ENCODE peak calls at places on chromosomes 4 and X, in four cellular contexts. W is GM10248, R is endothelial cell, Q is retinal pigment epithelial cell. H is an unnamed sample.

GRCh38 chr4:124334119-124334518 is 378.4 kb downstream of the ANKRD50 start:
- DNase-seq in Q (peak; percentile 58), W (no peak), R (peak; percentile 44), H (peak; percentile 36)

GRCh38 chr4:188162698-188163097 is 23.5 kb downstream of the TRIML1 start:
- DNase-seq in W (no peak), Q (no peak), R (no peak), H (no peak)

GRCh38 chrX:109382332-109382731 is 99.6 kb downstream of the GUCY2F start:
- DNase-seq in R (no peak), Q (no peak), W (no peak), H (no peak)

GRCh38 chrX:30943984-30944383 is 54.9 kb upstream of the TAB3 start:
- DNase-seq in Q (no peak), R (no peak), W (no peak), H (no peak)

GRCh38 chrX:16444353-16444752 is 205.6 kb upstream of the S100G start:
- DNase-seq in R (no peak), W (no peak), Q (peak; percentile 34), H (no peak)

GRCh38 chr4:122928930-122929329 is 6.5 kb upstream of the NUDT6 start:
- DNase-seq in W (no peak), R (no peak), Q (no peak), H (no peak)

GRCh38 chr4:66062044-66062443 is 391.8 kb upstream of the EPHA5 start:
- DNase-seq in Q (no peak), W (no peak), R (no peak), H (no peak)

GRCh38 chr4:39641451-39641850 is 2.8 kb upstream of the SMIM14 start:
- DNase-seq in Q (no peak), W (no peak), R (no peak), H (no peak)

GRCh38 chr4:47531241-47531953 is 46.3 kb downstream of the ATP10D start:
- DNase-seq in R (no peak), Q (peak; percentile 68), W (peak; percentile 34), H (no peak)

GRCh38 chrX:118519411-118520205 is 24.0 kb downstream of the DOCK11 start:
- DNase-seq in Q (no peak), W (no peak), R (no peak), H (no peak)

GRCh38 chr4:6658635-6659075 is 18.2 kb downstream of the MRFAP1 start:
- DNase-seq in W (no peak), R (peak; percentile 42), Q (no peak), H (no peak)

GRCh38 chr4:35965300-35965699 is 279.0 kb downstream of the ARAP2 start:
- DNase-seq in W (no peak), R (no peak), Q (no peak), H (no peak)

GRCh38 chr4:156685308-156685707 is 286.3 kb downstream of the PDGFC start:
- DNase-seq in W (no peak), Q (no peak), R (no peak), H (no peak)

GRCh38 chr4:2832309-2832980 is 11.2 kb upstream of the ADD1 start:
- DNase-seq in Q (no peak), R (no peak), W (peak; percentile 85), H (no peak)

GRCh38 chrX:107117993-107118321 is 665 bp downstream of the RBM41 start:
- DNase-seq in R (no peak), Q (no peak), W (peak; percentile 5), H (no peak)

GRCh38 chr4:163764569-163764968 is 270.1 kb downstream of the TMA16 start:
- DNase-seq in W (no peak), Q (no peak), R (no peak), H (no peak)

GRCh38 chr4:110619401-110620247 is 3.3 kb downstream of the PITX2 start:
- DNase-seq in Q (no peak), R (peak; percentile 36), W (no peak), H (no peak)

GRCh38 chr4:185721949-185722316 is 90.1 kb downstream of the SORBS2 start:
- DNase-seq in W (no peak), R (no peak), Q (no peak), H (no peak)

GRCh38 chr4:40976343-40976742 is 226.6 kb downstream of the NSUN7 start:
- DNase-seq in W (peak; percentile 49), Q (no peak), R (peak; percentile 47), H (no peak)

GRCh38 chr4:123624959-123625358 is 228.4 kb downstream of the SPRY1 start:
- DNase-seq in R (no peak), W (no peak), Q (no peak), H (no peak)

GRCh38 chrX:130171446-130172126 is at the start of gene RAB33A:
- DNase-seq in Q (no peak), W (peak; percentile 40), R (peak; percentile 29), H (no peak)

GRCh38 chr4:138510053-138510452 is 267.9 kb upstream of the SLC7A11 start:
- DNase-seq in W (no peak), R (no peak), Q (no peak), H (no peak)

GRCh38 chr4:99921174-99921573 is 25.2 kb downstream of the DNAJB14 start:
- DNase-seq in Q (no peak), R (no peak), W (no peak), H (no peak)

GRCh38 chrX:9522756-9523155 is 57.9 kb downstream of the TBL1X start:
- DNase-seq in R (no peak), Q (no peak), W (no peak), H (no peak)

GRCh38 chrX:139200793-139201192 is 329.7 kb upstream of the F9 start:
- DNase-seq in R (no peak), W (no peak), Q (no peak), H (no peak)

GRCh38 chr4:93894995-93895394 is 66.4 kb downstream of the ATOH1 start:
- DNase-seq in Q (no peak), W (no peak), R (no peak), H (no peak)

GRCh38 chr4:93897559-93897958 is 69.0 kb downstream of the ATOH1 start:
- DNase-seq in W (no peak), Q (no peak), R (no peak), H (no peak)
- TF ChIP-seq CTCF in W (peak; percentile 32), Q (peak; percentile 34), R (peak; percentile 32), H (no peak)

GRCh38 chr4:77881460-77882295 is 19.0 kb downstream of the MRPL1 start:
- DNase-seq in W (no peak), R (no peak), Q (no peak), H (no peak)
- TF ChIP-seq CTCF in W (no peak), R (no peak), Q (no peak), H (no peak)

GRCh38 chrX:110413727-110414124 is 55.1 kb downstream of the RTL9 start:
- DNase-seq in R (no peak), W (no peak), Q (no peak), H (no peak)

GRCh38 chrX:110414273-110414672 is 55.6 kb downstream of the RTL9 start:
- DNase-seq in Q (no peak), R (no peak), W (no peak), H (no peak)

GRCh38 chrX:110414679-110415439 is 56.2 kb downstream of the RTL9 start:
- DNase-seq in R (no peak), Q (no peak), W (peak; percentile 16), H (no peak)

GRCh38 chrX:110417128-110417527 is 58.5 kb downstream of the RTL9 start:
- DNase-seq in R (no peak), W (no peak), Q (no peak), H (no peak)

GRCh38 chrX:110415440-110416167 is 57.0 kb downstream of the RTL9 start:
- DNase-seq in W (no peak), R (no peak), Q (no peak), H (no peak)
- TF ChIP-seq CTCF in W (no peak), R (no peak), Q (no peak), H (no peak)

GRCh38 chr4:135492439-135492838 is 1290.8 kb upstream of the PABPC4L start:
- DNase-seq in R (no peak), W (no peak), Q (no peak), H (no peak)
- TF ChIP-seq CTCF in R (no peak), W (no peak), Q (no peak), H (no peak)

GRCh38 chrX:135572436-135572835 is 52.0 kb downstream of the INTS6L start:
- DNase-seq in Q (no peak), W (no peak), R (no peak), H (no peak)
- TF ChIP-seq CTCF in Q (peak; percentile 45), W (peak; percentile 15), R (peak; percentile 55), H (no peak)

DNA sequence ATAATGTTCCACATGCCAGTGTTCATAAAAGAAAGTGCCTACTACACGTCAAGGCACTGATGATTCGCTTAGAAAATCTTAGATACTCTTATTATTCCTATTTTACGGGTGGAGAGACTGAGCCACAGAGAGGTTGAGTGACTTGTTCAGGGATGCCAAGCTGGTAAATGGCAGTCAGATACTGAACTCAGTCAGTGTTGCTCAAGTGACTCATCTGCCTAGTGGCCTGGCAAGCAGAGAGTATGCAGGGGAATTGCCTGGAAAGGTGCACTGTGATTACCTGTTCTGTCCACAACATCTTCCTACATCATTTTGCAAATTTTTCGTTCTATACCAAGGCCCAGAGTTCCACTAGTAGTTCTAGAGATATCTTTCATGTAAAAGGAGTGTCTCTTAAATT is 68.4 kb downstream of the RAPGEF2 start:
- DNase-seq in R (no peak), W (no peak), Q (no peak), H (no peak)
- TF ChIP-seq CTCF in R (no peak), W (no peak), Q (no peak), H (no peak)

GRCh38 chr4:67714955-67715354 is 14.0 kb upstream of the UBA6 start:
- DNase-seq in Q (no peak), W (no peak), R (no peak), H (no peak)
- TF ChIP-seq CTCF in Q (no peak), W (no peak), R (no peak), H (no peak)

DNA sequence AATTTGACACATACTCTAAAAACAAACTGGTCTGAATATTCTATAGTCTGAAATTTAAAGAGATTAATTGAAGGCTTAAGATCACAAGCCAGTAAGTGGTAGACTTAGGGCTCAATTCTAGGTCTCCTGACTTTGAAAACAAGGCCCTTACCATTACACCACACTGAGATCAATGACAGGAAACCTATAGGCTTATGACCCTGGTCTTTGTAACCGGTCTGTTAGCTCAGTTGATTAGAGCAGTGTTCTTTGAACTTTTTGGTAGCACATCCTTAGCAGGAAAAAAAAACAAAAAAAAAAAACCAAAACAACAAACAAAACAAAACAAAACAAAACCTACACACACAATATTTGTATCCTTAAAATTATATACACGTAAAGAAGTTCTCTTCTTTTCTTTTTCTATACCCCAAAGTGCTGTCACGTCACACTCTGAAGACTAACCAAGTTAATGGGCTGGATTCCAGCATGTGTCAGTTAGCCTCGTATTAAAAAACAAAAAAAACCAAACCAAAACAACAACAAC is 55.4 kb downstream of the RPS6KA3 start:
- DNase-seq in Q (no peak), W (no peak), R (no peak), H (no peak)
- TF ChIP-seq CTCF in Q (no peak), W (no peak), R (no peak), H (no peak)